ENCODE peak calls at places on chromosomes 7 and 10, in six cellular contexts. One of them, this sample, is unnamed.

GRCh38 chr7:140017543-140017942 is 45.2 kb downstream of the PARP12 start:
- DNase-seq in lower lobe of right lung: no peak
- DNase-seq in endothelial cell of umbilical vein: no peak
- DNase-seq in aorta: no peak
- DNase-seq in breast epithelium: no peak
- DNase-seq in CD8-positive, alpha-beta memory T cell: no peak
- DNase-seq in this sample: no peak

GRCh38 chr10:10533417-10533816 is 484.3 kb upstream of the CELF2 start:
- DNase-seq in lower lobe of right lung: no peak
- DNase-seq in endothelial cell of umbilical vein: no peak
- DNase-seq in aorta: no peak
- DNase-seq in breast epithelium: no peak
- DNase-seq in CD8-positive, alpha-beta memory T cell: no peak
- DNase-seq in this sample: no peak

GRCh38 chr7:151134743-151135524 is 32.6 kb downstream of the GBX1 start:
- DNase-seq in lower lobe of right lung: no peak
- DNase-seq in endothelial cell of umbilical vein: no peak
- DNase-seq in aorta: peak; percentile 49
- DNase-seq in breast epithelium: no peak
- DNase-seq in CD8-positive, alpha-beta memory T cell: peak; percentile 33
- DNase-seq in this sample: no peak

GRCh38 chr7:123846217-123846891 is 1.4 kb downstream of the HYAL4 start:
- DNase-seq in lower lobe of right lung: no peak
- DNase-seq in endothelial cell of umbilical vein: peak; percentile 40
- DNase-seq in aorta: no peak
- DNase-seq in breast epithelium: no peak
- DNase-seq in CD8-positive, alpha-beta memory T cell: no peak
- DNase-seq in this sample: no peak

GRCh38 chr10:35372329-35372728 is 36.0 kb downstream of the CCNY start:
- DNase-seq in lower lobe of right lung: peak; percentile 51
- DNase-seq in endothelial cell of umbilical vein: peak; percentile 87
- DNase-seq in aorta: no peak
- DNase-seq in breast epithelium: no peak
- DNase-seq in CD8-positive, alpha-beta memory T cell: no peak
- DNase-seq in this sample: no peak

GRCh38 chr10:50431118-50431517 is 179.8 kb upstream of the ASAH2 start:
- DNase-seq in lower lobe of right lung: no peak
- DNase-seq in endothelial cell of umbilical vein: peak; percentile 73
- DNase-seq in aorta: no peak
- DNase-seq in breast epithelium: no peak
- DNase-seq in CD8-positive, alpha-beta memory T cell: no peak
- DNase-seq in this sample: no peak

GRCh38 chr10:123868058-123868995 is 23.3 kb downstream of the CPXM2 start:
- DNase-seq in lower lobe of right lung: no peak
- DNase-seq in endothelial cell of umbilical vein: no peak
- DNase-seq in aorta: no peak
- DNase-seq in breast epithelium: no peak
- DNase-seq in CD8-positive, alpha-beta memory T cell: no peak
- DNase-seq in this sample: no peak

GRCh38 chr7:157129907-157130460 is 8.7 kb upstream of the UBE3C start:
- DNase-seq in lower lobe of right lung: no peak
- DNase-seq in endothelial cell of umbilical vein: no peak
- DNase-seq in aorta: no peak
- DNase-seq in breast epithelium: no peak
- DNase-seq in CD8-positive, alpha-beta memory T cell: no peak
- DNase-seq in this sample: no peak

GRCh38 chr7:47183896-47184629 is 397.8 kb downstream of the TNS3 start:
- DNase-seq in lower lobe of right lung: no peak
- DNase-seq in endothelial cell of umbilical vein: no peak
- DNase-seq in aorta: no peak
- DNase-seq in breast epithelium: no peak
- DNase-seq in CD8-positive, alpha-beta memory T cell: no peak
- DNase-seq in this sample: no peak

GRCh38 chr10:78398385-78398784 is 364.7 kb downstream of the RPS24 start:
- DNase-seq in lower lobe of right lung: no peak
- DNase-seq in endothelial cell of umbilical vein: no peak
- DNase-seq in aorta: no peak
- DNase-seq in breast epithelium: no peak
- DNase-seq in CD8-positive, alpha-beta memory T cell: no peak
- DNase-seq in this sample: no peak

GRCh38 chr7:133545613-133546012 is 292.7 kb downstream of the EXOC4 start:
- DNase-seq in lower lobe of right lung: no peak
- DNase-seq in endothelial cell of umbilical vein: no peak
- DNase-seq in aorta: no peak
- DNase-seq in breast epithelium: no peak
- DNase-seq in CD8-positive, alpha-beta memory T cell: no peak
- DNase-seq in this sample: no peak

GRCh38 chr7:14201353-14201752 is 211.9 kb upstream of the ETV1 start:
- DNase-seq in lower lobe of right lung: no peak
- DNase-seq in endothelial cell of umbilical vein: no peak
- DNase-seq in aorta: no peak
- DNase-seq in breast epithelium: no peak
- DNase-seq in CD8-positive, alpha-beta memory T cell: no peak
- DNase-seq in this sample: no peak

GRCh38 chr10:119353438-119353837 is 146.1 kb downstream of the GRK5 start:
- DNase-seq in lower lobe of right lung: no peak
- DNase-seq in endothelial cell of umbilical vein: no peak
- DNase-seq in aorta: no peak
- DNase-seq in breast epithelium: no peak
- DNase-seq in CD8-positive, alpha-beta memory T cell: peak; percentile 8
- DNase-seq in this sample: no peak

GRCh38 chr7:112286294-112287086 is 80.0 kb downstream of the ZNF277 start:
- DNase-seq in lower lobe of right lung: no peak
- DNase-seq in endothelial cell of umbilical vein: peak; percentile 26
- DNase-seq in aorta: no peak
- DNase-seq in breast epithelium: no peak
- DNase-seq in CD8-positive, alpha-beta memory T cell: no peak
- DNase-seq in this sample: no peak

GRCh38 chr10:131511391-131511790 is 199.9 kb upstream of the TCERG1L start:
- DNase-seq in lower lobe of right lung: no peak
- DNase-seq in endothelial cell of umbilical vein: no peak
- DNase-seq in aorta: no peak
- DNase-seq in breast epithelium: no peak
- DNase-seq in CD8-positive, alpha-beta memory T cell: no peak
- DNase-seq in this sample: no peak

GRCh38 chr7:142438235-142438922 is 180.5 kb upstream of the PRSS58 start:
- DNase-seq in lower lobe of right lung: no peak
- DNase-seq in endothelial cell of umbilical vein: peak; percentile 38
- DNase-seq in aorta: no peak
- DNase-seq in breast epithelium: no peak
- DNase-seq in CD8-positive, alpha-beta memory T cell: no peak
- DNase-seq in this sample: peak; percentile 55

GRCh38 chr10:49781247-49781646 is 19.1 kb upstream of the OGDHL start:
- DNase-seq in lower lobe of right lung: no peak
- DNase-seq in endothelial cell of umbilical vein: no peak
- DNase-seq in aorta: no peak
- DNase-seq in breast epithelium: no peak
- DNase-seq in CD8-positive, alpha-beta memory T cell: no peak
- DNase-seq in this sample: no peak

GRCh38 chr10:128487517-128487916 is 361.3 kb upstream of the MKI67 start:
- DNase-seq in lower lobe of right lung: no peak
- DNase-seq in endothelial cell of umbilical vein: no peak
- DNase-seq in aorta: peak; percentile 27
- DNase-seq in breast epithelium: no peak
- DNase-seq in CD8-positive, alpha-beta memory T cell: no peak
- DNase-seq in this sample: no peak

GRCh38 chr7:134761206-134761786 is 18.1 kb upstream of the CALD1 start:
- DNase-seq in lower lobe of right lung: no peak
- DNase-seq in endothelial cell of umbilical vein: no peak
- DNase-seq in aorta: no peak
- DNase-seq in breast epithelium: no peak
- DNase-seq in CD8-positive, alpha-beta memory T cell: no peak
- DNase-seq in this sample: no peak

GRCh38 chr10:118871244-118871865 is 116.6 kb upstream of the CACUL1 start:
- DNase-seq in lower lobe of right lung: no peak
- DNase-seq in endothelial cell of umbilical vein: no peak
- DNase-seq in aorta: no peak
- DNase-seq in breast epithelium: no peak
- DNase-seq in CD8-positive, alpha-beta memory T cell: no peak
- DNase-seq in this sample: no peak

GRCh38 chr10:112938808-112939482 is 11.1 kb upstream of the TCF7L2 start:
- DNase-seq in lower lobe of right lung: no peak
- DNase-seq in endothelial cell of umbilical vein: no peak
- DNase-seq in aorta: no peak
- DNase-seq in breast epithelium: no peak
- DNase-seq in CD8-positive, alpha-beta memory T cell: no peak
- DNase-seq in this sample: no peak

GRCh38 chr10:75707080-75707840 is 275.8 kb downstream of the LRMDA start:
- DNase-seq in lower lobe of right lung: no peak
- DNase-seq in endothelial cell of umbilical vein: no peak
- DNase-seq in aorta: no peak
- DNase-seq in breast epithelium: no peak
- DNase-seq in CD8-positive, alpha-beta memory T cell: no peak
- DNase-seq in this sample: no peak

GRCh38 chr10:74677951-74678350 is 148.4 kb upstream of the KAT6B start:
- DNase-seq in lower lobe of right lung: no peak
- DNase-seq in endothelial cell of umbilical vein: no peak
- DNase-seq in aorta: no peak
- DNase-seq in breast epithelium: no peak
- DNase-seq in CD8-positive, alpha-beta memory T cell: no peak
- DNase-seq in this sample: no peak

GRCh38 chr7:102925962-102926825 is 13.4 kb downstream of the LRRC17 start:
- DNase-seq in lower lobe of right lung: no peak
- DNase-seq in endothelial cell of umbilical vein: peak; percentile 50
- DNase-seq in aorta: no peak
- DNase-seq in breast epithelium: no peak
- DNase-seq in CD8-positive, alpha-beta memory T cell: no peak
- DNase-seq in this sample: no peak

GRCh38 chr10:35928017-35928619 is 286.0 kb upstream of the FZD8 start:
- DNase-seq in lower lobe of right lung: no peak
- DNase-seq in endothelial cell of umbilical vein: no peak
- DNase-seq in aorta: no peak
- DNase-seq in breast epithelium: no peak
- DNase-seq in CD8-positive, alpha-beta memory T cell: no peak
- DNase-seq in this sample: no peak

GRCh38 chr10:102744374-102745051 is 765 bp downstream of the WBP1L start:
- DNase-seq in lower lobe of right lung: no peak
- DNase-seq in endothelial cell of umbilical vein: peak; percentile 58
- DNase-seq in aorta: no peak
- DNase-seq in breast epithelium: no peak
- DNase-seq in CD8-positive, alpha-beta memory T cell: peak; percentile 52
- DNase-seq in this sample: no peak

GRCh38 chr10:84424731-84425165 is 96.4 kb downstream of the CCSER2 start:
- DNase-seq in lower lobe of right lung: peak; percentile 80
- DNase-seq in endothelial cell of umbilical vein: peak; percentile 96
- DNase-seq in aorta: peak; percentile 93
- DNase-seq in breast epithelium: peak; percentile 94
- DNase-seq in CD8-positive, alpha-beta memory T cell: no peak
- DNase-seq in this sample: peak; percentile 58

DNA sequence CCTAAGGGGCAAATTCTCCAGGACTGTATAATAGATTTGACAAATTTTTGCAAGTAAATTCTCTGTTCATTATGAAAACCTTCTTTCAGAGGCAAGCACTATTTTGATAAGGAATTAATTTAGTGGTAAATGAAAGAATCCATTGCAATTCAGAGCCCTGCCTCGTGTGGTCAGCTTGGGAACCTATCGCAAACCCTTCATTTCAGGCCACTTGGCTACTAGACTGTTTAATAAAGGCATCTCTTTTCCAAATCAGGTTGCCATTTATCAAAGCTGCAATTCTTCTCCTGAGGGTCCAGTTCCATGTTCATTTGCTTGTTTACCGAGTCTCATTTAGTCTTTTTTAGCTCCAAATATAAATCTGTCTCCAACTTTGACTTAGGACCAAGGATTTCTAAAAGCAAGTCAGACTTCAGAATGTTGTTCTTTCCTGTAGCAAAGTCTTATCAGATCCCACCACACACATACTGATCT is 28.4 kb downstream of the PPP1R3C start:
- DNase-seq in lower lobe of right lung: no peak
- DNase-seq in endothelial cell of umbilical vein: peak; percentile 95
- DNase-seq in aorta: no peak
- DNase-seq in breast epithelium: no peak
- DNase-seq in CD8-positive, alpha-beta memory T cell: no peak
- DNase-seq in this sample: no peak
- H3K27ac ChIP-seq in lower lobe of right lung: peak overlapping the region; percentile 21
- H3K27ac ChIP-seq in endothelial cell of umbilical vein: peak overlapping the region; percentile 78
- H3K27ac ChIP-seq in aorta: peak overlapping the region; percentile 79
- H3K27ac ChIP-seq in breast epithelium: no peak overlapping the region
- H3K27ac ChIP-seq in CD8-positive, alpha-beta memory T cell: no peak overlapping the region
- H3K27ac ChIP-seq in this sample: no peak overlapping the region

GRCh38 chr10:99785646-99786045 is 3.2 kb downstream of the ABCC2 start:
- DNase-seq in lower lobe of right lung: no peak
- DNase-seq in endothelial cell of umbilical vein: no peak
- DNase-seq in aorta: no peak
- DNase-seq in breast epithelium: no peak
- DNase-seq in CD8-positive, alpha-beta memory T cell: no peak
- DNase-seq in this sample: no peak
- H3K27ac ChIP-seq in lower lobe of right lung: no peak overlapping the region
- H3K27ac ChIP-seq in endothelial cell of umbilical vein: no peak overlapping the region
- H3K27ac ChIP-seq in aorta: no peak overlapping the region
- H3K27ac ChIP-seq in breast epithelium: no peak overlapping the region
- H3K27ac ChIP-seq in CD8-positive, alpha-beta memory T cell: no peak overlapping the region
- H3K27ac ChIP-seq in this sample: no peak overlapping the region

GRCh38 chr7:119959811-119960210 is 313.2 kb upstream of the KCND2 start:
- DNase-seq in lower lobe of right lung: no peak
- DNase-seq in endothelial cell of umbilical vein: no peak
- DNase-seq in aorta: no peak
- DNase-seq in breast epithelium: no peak
- DNase-seq in CD8-positive, alpha-beta memory T cell: no peak
- DNase-seq in this sample: no peak
- H3K27ac ChIP-seq in lower lobe of right lung: no peak overlapping the region
- H3K27ac ChIP-seq in endothelial cell of umbilical vein: no peak overlapping the region
- H3K27ac ChIP-seq in aorta: no peak overlapping the region
- H3K27ac ChIP-seq in breast epithelium: no peak overlapping the region
- H3K27ac ChIP-seq in CD8-positive, alpha-beta memory T cell: no peak overlapping the region
- H3K27ac ChIP-seq in this sample: no peak overlapping the region

DNA sequence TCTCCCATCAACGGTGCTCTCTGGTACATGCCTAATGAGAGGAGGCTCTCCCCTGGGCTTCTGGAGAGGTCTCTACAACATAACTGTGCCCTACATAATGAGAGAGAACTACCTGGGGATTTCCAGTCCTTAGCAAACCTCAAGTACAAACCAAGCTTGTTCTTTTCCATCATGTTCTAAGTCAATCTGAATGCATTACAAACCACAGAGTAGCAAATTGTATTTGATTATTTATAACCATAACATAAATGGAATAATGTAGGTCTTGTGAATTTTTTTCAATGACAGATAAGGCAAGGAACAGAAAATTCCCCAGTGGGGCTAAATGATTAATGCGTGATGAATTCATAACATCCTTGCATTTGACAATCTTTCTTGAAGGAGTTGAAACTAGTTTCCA is 412.4 kb upstream of the NRP1 start:
- DNase-seq in lower lobe of right lung: no peak
- DNase-seq in endothelial cell of umbilical vein: no peak
- DNase-seq in aorta: no peak
- DNase-seq in breast epithelium: no peak
- DNase-seq in CD8-positive, alpha-beta memory T cell: no peak
- DNase-seq in this sample: no peak
- H3K27ac ChIP-seq in lower lobe of right lung: no peak overlapping the region
- H3K27ac ChIP-seq in endothelial cell of umbilical vein: no peak overlapping the region
- H3K27ac ChIP-seq in aorta: no peak overlapping the region
- H3K27ac ChIP-seq in breast epithelium: no peak overlapping the region
- H3K27ac ChIP-seq in CD8-positive, alpha-beta memory T cell: no peak overlapping the region
- H3K27ac ChIP-seq in this sample: no peak overlapping the region

DNA sequence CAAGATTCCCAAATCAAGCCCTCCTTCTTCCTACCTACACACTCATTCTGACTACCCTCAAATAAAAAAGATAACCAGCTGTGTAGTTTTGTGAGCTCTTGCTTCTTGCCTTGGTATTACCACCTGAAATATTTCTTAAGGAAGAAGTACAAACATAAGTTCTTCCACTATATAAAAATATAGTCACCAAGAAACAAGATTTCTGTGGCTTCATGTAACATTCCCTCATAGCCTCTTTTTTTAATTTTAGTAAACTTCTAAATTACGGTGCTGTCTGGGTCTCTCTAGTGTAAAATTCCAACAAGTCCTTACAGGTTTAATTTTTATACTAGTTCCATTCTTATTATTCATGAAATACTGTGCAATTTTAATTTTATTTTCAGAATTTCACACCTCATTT is 9.0 kb downstream of the SKAP2 start:
- DNase-seq in lower lobe of right lung: no peak
- DNase-seq in endothelial cell of umbilical vein: peak; percentile 63
- DNase-seq in aorta: no peak
- DNase-seq in breast epithelium: no peak
- DNase-seq in CD8-positive, alpha-beta memory T cell: no peak
- DNase-seq in this sample: no peak
- H3K27ac ChIP-seq in lower lobe of right lung: peak overlapping the region; percentile 85
- H3K27ac ChIP-seq in endothelial cell of umbilical vein: no peak overlapping the region
- H3K27ac ChIP-seq in aorta: no peak overlapping the region
- H3K27ac ChIP-seq in breast epithelium: peak overlapping the region; percentile 86
- H3K27ac ChIP-seq in CD8-positive, alpha-beta memory T cell: no peak overlapping the region
- H3K27ac ChIP-seq in this sample: no peak overlapping the region

This sample was measured in substantia nigra.